ENCODE peak calls at places on chromosomes 7 and 10, in seven cellular contexts. One of them, this sample, is unnamed.

GRCh38 chr7:110283056-110283455 is 807.9 kb upstream of the LRRN3 start:
- DNase-seq in cardiac muscle cell: no peak
- DNase-seq in activated T-cell treated with anti-CD3 and anti-CD28 coated beads for 1 hour: no peak
- DNase-seq in stimulated activated CD4-positive, alpha-beta T cell treated with anti-CD3 and anti-CD28 coated beads, Interleukin-1b, Interleukin-23, amount 100 ng/mL, for 48 hours: no peak
- DNase-seq in midbrain: no peak
- DNase-seq in cerebellar cortex: no peak
- DNase-seq in activated gamma-delta T cell treated with anti-CD3 and anti-CD28 coated beads, Interleukin-2, amount 50 U/mL, for 16 hours: no peak
- DNase-seq in this sample: no peak

GRCh38 chr10:102416181-102417094 is 2.1 kb downstream of the PSD start:
- DNase-seq in cardiac muscle cell: no peak
- DNase-seq in activated T-cell treated with anti-CD3 and anti-CD28 coated beads for 1 hour: no peak
- DNase-seq in stimulated activated CD4-positive, alpha-beta T cell treated with anti-CD3 and anti-CD28 coated beads, Interleukin-1b, Interleukin-23, amount 100 ng/mL, for 48 hours: no peak
- DNase-seq in midbrain: no peak
- DNase-seq in cerebellar cortex: no peak
- DNase-seq in activated gamma-delta T cell treated with anti-CD3 and anti-CD28 coated beads, Interleukin-2, amount 50 U/mL, for 16 hours: no peak
- DNase-seq in this sample: no peak

GRCh38 chr7:17474724-17475344 is 176.4 kb downstream of the AHR start:
- DNase-seq in cardiac muscle cell: no peak
- DNase-seq in activated T-cell treated with anti-CD3 and anti-CD28 coated beads for 1 hour: no peak
- DNase-seq in stimulated activated CD4-positive, alpha-beta T cell treated with anti-CD3 and anti-CD28 coated beads, Interleukin-1b, Interleukin-23, amount 100 ng/mL, for 48 hours: no peak
- DNase-seq in midbrain: no peak
- DNase-seq in cerebellar cortex: no peak
- DNase-seq in activated gamma-delta T cell treated with anti-CD3 and anti-CD28 coated beads, Interleukin-2, amount 50 U/mL, for 16 hours: no peak
- DNase-seq in this sample: no peak

GRCh38 chr7:29231671-29232267 is 37.2 kb downstream of the CHN2 start:
- DNase-seq in cardiac muscle cell: no peak
- DNase-seq in activated T-cell treated with anti-CD3 and anti-CD28 coated beads for 1 hour: no peak
- DNase-seq in stimulated activated CD4-positive, alpha-beta T cell treated with anti-CD3 and anti-CD28 coated beads, Interleukin-1b, Interleukin-23, amount 100 ng/mL, for 48 hours: no peak
- DNase-seq in midbrain: no peak
- DNase-seq in cerebellar cortex: peak
- DNase-seq in activated gamma-delta T cell treated with anti-CD3 and anti-CD28 coated beads, Interleukin-2, amount 50 U/mL, for 16 hours: no peak
- DNase-seq in this sample: no peak

GRCh38 chr7:108525327-108525984 is 479 bp downstream of the PNPLA8 start:
- DNase-seq in cardiac muscle cell: peak
- DNase-seq in activated T-cell treated with anti-CD3 and anti-CD28 coated beads for 1 hour: no peak
- DNase-seq in stimulated activated CD4-positive, alpha-beta T cell treated with anti-CD3 and anti-CD28 coated beads, Interleukin-1b, Interleukin-23, amount 100 ng/mL, for 48 hours: no peak
- DNase-seq in midbrain: no peak
- DNase-seq in cerebellar cortex: no peak
- DNase-seq in activated gamma-delta T cell treated with anti-CD3 and anti-CD28 coated beads, Interleukin-2, amount 50 U/mL, for 16 hours: no peak
- DNase-seq in this sample: no peak

GRCh38 chr7:1691601-1692499 is 21.8 kb downstream of the ELFN1 start:
- DNase-seq in cardiac muscle cell: no peak
- DNase-seq in activated T-cell treated with anti-CD3 and anti-CD28 coated beads for 1 hour: no peak
- DNase-seq in stimulated activated CD4-positive, alpha-beta T cell treated with anti-CD3 and anti-CD28 coated beads, Interleukin-1b, Interleukin-23, amount 100 ng/mL, for 48 hours: no peak
- DNase-seq in midbrain: peak
- DNase-seq in cerebellar cortex: no peak
- DNase-seq in activated gamma-delta T cell treated with anti-CD3 and anti-CD28 coated beads, Interleukin-2, amount 50 U/mL, for 16 hours: no peak
- DNase-seq in this sample: no peak

GRCh38 chr10:124511205-124512039 is 49.8 kb downstream of the LHPP start:
- DNase-seq in cardiac muscle cell: no peak
- DNase-seq in activated T-cell treated with anti-CD3 and anti-CD28 coated beads for 1 hour: no peak
- DNase-seq in stimulated activated CD4-positive, alpha-beta T cell treated with anti-CD3 and anti-CD28 coated beads, Interleukin-1b, Interleukin-23, amount 100 ng/mL, for 48 hours: no peak
- DNase-seq in midbrain: no peak
- DNase-seq in cerebellar cortex: no peak
- DNase-seq in activated gamma-delta T cell treated with anti-CD3 and anti-CD28 coated beads, Interleukin-2, amount 50 U/mL, for 16 hours: no peak
- DNase-seq in this sample: no peak

GRCh38 chr7:17441557-17441956 is 143.1 kb downstream of the AHR start:
- DNase-seq in cardiac muscle cell: peak
- DNase-seq in activated T-cell treated with anti-CD3 and anti-CD28 coated beads for 1 hour: no peak
- DNase-seq in stimulated activated CD4-positive, alpha-beta T cell treated with anti-CD3 and anti-CD28 coated beads, Interleukin-1b, Interleukin-23, amount 100 ng/mL, for 48 hours: no peak
- DNase-seq in midbrain: no peak
- DNase-seq in cerebellar cortex: no peak
- DNase-seq in activated gamma-delta T cell treated with anti-CD3 and anti-CD28 coated beads, Interleukin-2, amount 50 U/mL, for 16 hours: no peak
- DNase-seq in this sample: no peak

GRCh38 chr10:47025540-47026300 is 114.5 kb downstream of the PTPN20 start:
- DNase-seq in cardiac muscle cell: peak
- DNase-seq in activated T-cell treated with anti-CD3 and anti-CD28 coated beads for 1 hour: no peak
- DNase-seq in stimulated activated CD4-positive, alpha-beta T cell treated with anti-CD3 and anti-CD28 coated beads, Interleukin-1b, Interleukin-23, amount 100 ng/mL, for 48 hours: no peak
- DNase-seq in midbrain: no peak
- DNase-seq in cerebellar cortex: no peak
- DNase-seq in activated gamma-delta T cell treated with anti-CD3 and anti-CD28 coated beads, Interleukin-2, amount 50 U/mL, for 16 hours: no peak
- DNase-seq in this sample: no peak

GRCh38 chr7:6181136-6181535 is 91.3 kb downstream of the CYTH3 start:
- DNase-seq in cardiac muscle cell: no peak
- DNase-seq in activated T-cell treated with anti-CD3 and anti-CD28 coated beads for 1 hour: no peak
- DNase-seq in stimulated activated CD4-positive, alpha-beta T cell treated with anti-CD3 and anti-CD28 coated beads, Interleukin-1b, Interleukin-23, amount 100 ng/mL, for 48 hours: no peak
- DNase-seq in midbrain: no peak
- DNase-seq in cerebellar cortex: no peak
- DNase-seq in activated gamma-delta T cell treated with anti-CD3 and anti-CD28 coated beads, Interleukin-2, amount 50 U/mL, for 16 hours: no peak
- DNase-seq in this sample: peak

GRCh38 chr7:388023-388355 is 98.0 kb downstream of the FOXL3 start:
- DNase-seq in cardiac muscle cell: no peak
- DNase-seq in activated T-cell treated with anti-CD3 and anti-CD28 coated beads for 1 hour: no peak
- DNase-seq in stimulated activated CD4-positive, alpha-beta T cell treated with anti-CD3 and anti-CD28 coated beads, Interleukin-1b, Interleukin-23, amount 100 ng/mL, for 48 hours: no peak
- DNase-seq in midbrain: no peak
- DNase-seq in cerebellar cortex: no peak
- DNase-seq in activated gamma-delta T cell treated with anti-CD3 and anti-CD28 coated beads, Interleukin-2, amount 50 U/mL, for 16 hours: no peak
- DNase-seq in this sample: no peak

GRCh38 chr10:24721254-24722106 is 2.2 kb downstream of the ARHGAP21 start:
- DNase-seq in cardiac muscle cell: peak
- DNase-seq in activated T-cell treated with anti-CD3 and anti-CD28 coated beads for 1 hour: no peak
- DNase-seq in stimulated activated CD4-positive, alpha-beta T cell treated with anti-CD3 and anti-CD28 coated beads, Interleukin-1b, Interleukin-23, amount 100 ng/mL, for 48 hours: no peak
- DNase-seq in midbrain: peak
- DNase-seq in cerebellar cortex: no peak
- DNase-seq in activated gamma-delta T cell treated with anti-CD3 and anti-CD28 coated beads, Interleukin-2, amount 50 U/mL, for 16 hours: no peak
- DNase-seq in this sample: peak

GRCh38 chr10:114573330-114574045 is 84.6 kb downstream of the ABLIM1 start:
- DNase-seq in cardiac muscle cell: no peak
- DNase-seq in activated T-cell treated with anti-CD3 and anti-CD28 coated beads for 1 hour: no peak
- DNase-seq in stimulated activated CD4-positive, alpha-beta T cell treated with anti-CD3 and anti-CD28 coated beads, Interleukin-1b, Interleukin-23, amount 100 ng/mL, for 48 hours: no peak
- DNase-seq in midbrain: no peak
- DNase-seq in cerebellar cortex: no peak
- DNase-seq in activated gamma-delta T cell treated with anti-CD3 and anti-CD28 coated beads, Interleukin-2, amount 50 U/mL, for 16 hours: no peak
- DNase-seq in this sample: no peak

GRCh38 chr10:90859321-90859751 is 1.5 kb upstream of the HTR7 start:
- DNase-seq in cardiac muscle cell: peak
- DNase-seq in activated T-cell treated with anti-CD3 and anti-CD28 coated beads for 1 hour: no peak
- DNase-seq in stimulated activated CD4-positive, alpha-beta T cell treated with anti-CD3 and anti-CD28 coated beads, Interleukin-1b, Interleukin-23, amount 100 ng/mL, for 48 hours: no peak
- DNase-seq in midbrain: no peak
- DNase-seq in cerebellar cortex: no peak
- DNase-seq in activated gamma-delta T cell treated with anti-CD3 and anti-CD28 coated beads, Interleukin-2, amount 50 U/mL, for 16 hours: no peak
- DNase-seq in this sample: no peak

GRCh38 chr7:45088146-45088701 is 545 bp downstream of the NACAD start:
- DNase-seq in cardiac muscle cell: no peak
- DNase-seq in activated T-cell treated with anti-CD3 and anti-CD28 coated beads for 1 hour: no peak
- DNase-seq in stimulated activated CD4-positive, alpha-beta T cell treated with anti-CD3 and anti-CD28 coated beads, Interleukin-1b, Interleukin-23, amount 100 ng/mL, for 48 hours: no peak
- DNase-seq in midbrain: no peak
- DNase-seq in cerebellar cortex: no peak
- DNase-seq in activated gamma-delta T cell treated with anti-CD3 and anti-CD28 coated beads, Interleukin-2, amount 50 U/mL, for 16 hours: no peak
- DNase-seq in this sample: no peak

GRCh38 chr10:104036518-104037260 is 49.0 kb downstream of the COL17A1 start:
- DNase-seq in cardiac muscle cell: no peak
- DNase-seq in activated T-cell treated with anti-CD3 and anti-CD28 coated beads for 1 hour: no peak
- DNase-seq in stimulated activated CD4-positive, alpha-beta T cell treated with anti-CD3 and anti-CD28 coated beads, Interleukin-1b, Interleukin-23, amount 100 ng/mL, for 48 hours: no peak
- DNase-seq in midbrain: no peak
- DNase-seq in cerebellar cortex: no peak
- DNase-seq in activated gamma-delta T cell treated with anti-CD3 and anti-CD28 coated beads, Interleukin-2, amount 50 U/mL, for 16 hours: no peak
- DNase-seq in this sample: no peak

GRCh38 chr7:117645456-117646181 is 165.8 kb downstream of the CFTR start:
- DNase-seq in cardiac muscle cell: peak
- DNase-seq in activated T-cell treated with anti-CD3 and anti-CD28 coated beads for 1 hour: no peak
- DNase-seq in stimulated activated CD4-positive, alpha-beta T cell treated with anti-CD3 and anti-CD28 coated beads, Interleukin-1b, Interleukin-23, amount 100 ng/mL, for 48 hours: no peak
- DNase-seq in midbrain: no peak
- DNase-seq in cerebellar cortex: no peak
- DNase-seq in activated gamma-delta T cell treated with anti-CD3 and anti-CD28 coated beads, Interleukin-2, amount 50 U/mL, for 16 hours: no peak
- DNase-seq in this sample: no peak

GRCh38 chr7:42272793-42273665 is 36.0 kb upstream of the GLI3 start:
- DNase-seq in cardiac muscle cell: peak
- DNase-seq in activated T-cell treated with anti-CD3 and anti-CD28 coated beads for 1 hour: no peak
- DNase-seq in stimulated activated CD4-positive, alpha-beta T cell treated with anti-CD3 and anti-CD28 coated beads, Interleukin-1b, Interleukin-23, amount 100 ng/mL, for 48 hours: no peak
- DNase-seq in midbrain: no peak
- DNase-seq in cerebellar cortex: no peak
- DNase-seq in activated gamma-delta T cell treated with anti-CD3 and anti-CD28 coated beads, Interleukin-2, amount 50 U/mL, for 16 hours: no peak
- DNase-seq in this sample: no peak

GRCh38 chr7:52634996-52635395 is 400.4 kb upstream of the POM121L12 start:
- DNase-seq in cardiac muscle cell: no peak
- DNase-seq in activated T-cell treated with anti-CD3 and anti-CD28 coated beads for 1 hour: no peak
- DNase-seq in stimulated activated CD4-positive, alpha-beta T cell treated with anti-CD3 and anti-CD28 coated beads, Interleukin-1b, Interleukin-23, amount 100 ng/mL, for 48 hours: no peak
- DNase-seq in midbrain: no peak
- DNase-seq in cerebellar cortex: no peak
- DNase-seq in activated gamma-delta T cell treated with anti-CD3 and anti-CD28 coated beads, Interleukin-2, amount 50 U/mL, for 16 hours: no peak
- DNase-seq in this sample: no peak